ENCODE peak calls at places on chromosome 14, in four cellular contexts. B is sigmoid colon; S is left lung; Z is CD8-positive, alpha-beta T cell. Q is an unnamed sample. For H3K36me3, the result is how much of the 10 kb centered on the place peaks cover.

GRCh38 chr14:33564774-33565630 is 385.9 kb downstream of the EGLN3 start:
- DNase-seq in S (no peak), B (no peak), Z (no peak), Q (no peak)

GRCh38 chr14:99199854-99200653 is 71.9 kb downstream of the BCL11B start:
- DNase-seq in Z (no peak), B (no peak), S (no peak), Q (no peak)

GRCh38 chr14:32470161-32470705 is 141.1 kb downstream of the AKAP6 start:
- DNase-seq in B (no peak), Z (no peak), S (no peak), Q (no peak)

GRCh38 chr14:72780771-72781170 is 113.1 kb downstream of the DPF3 start:
- DNase-seq in S (no peak), Z (no peak), B (no peak), Q (no peak)

GRCh38 chr14:28381656-28382055 is 384.9 kb upstream of the FOXG1 start:
- DNase-seq in B (no peak), Z (no peak), S (no peak), Q (no peak)

GRCh38 chr14:80781968-80782367 is 159.6 kb downstream of the CEP128 start:
- DNase-seq in S (no peak), B (no peak), Z (no peak), Q (no peak)

GRCh38 chr14:64736271-64737131 is 32.3 kb downstream of the PLEKHG3 start:
- DNase-seq in S (no peak), Z (no peak), B (no peak), Q (peak)

GRCh38 chr14:51704465-51705050 is 52.8 kb downstream of the FRMD6 start:
- DNase-seq in B (no peak), S (no peak), Z (no peak), Q (no peak)

GRCh38 chr14:74980746-74981661 is 21.7 kb upstream of the EIF2B2 start:
- DNase-seq in Z (no peak), S (no peak), B (no peak), Q (peak)

GRCh38 chr14:94867931-94868597 is 98.2 kb upstream of the GSC start:
- DNase-seq in B (no peak), Z (no peak), S (no peak), Q (no peak)

GRCh38 chr14:57273236-57273635 is 4.5 kb downstream of the AP5M1 start:
- DNase-seq in B (no peak), Z (no peak), S (no peak), Q (no peak)

GRCh38 chr14:89624500-89625156 is 207.6 kb upstream of the FOXN3 start:
- DNase-seq in S (no peak), B (no peak), Z (no peak), Q (no peak)

GRCh38 chr14:63266106-63266505 is 52.6 kb downstream of the GPHB5 start:
- DNase-seq in S (no peak), B (no peak), Z (no peak), Q (no peak)

GRCh38 chr14:27409936-27410335 is 812.1 kb upstream of the NOVA1 start:
- DNase-seq in B (no peak), Z (no peak), S (no peak), Q (no peak)

GRCh38 chr14:75985618-75986438 is at the start of gene IFT43:
- DNase-seq in Z (peak), B (peak), S (peak), Q (peak)

GRCh38 chr14:72476657-72477499 is 417.0 kb downstream of the DPF3 start:
- DNase-seq in Z (peak), S (no peak), B (no peak), Q (no peak)

GRCh38 chr14:100384819-100385813 is 62.0 kb downstream of the SLC25A47 start:
- DNase-seq in Z (no peak), B (no peak), S (no peak), Q (no peak)

GRCh38 chr14:78863143-78863542 is 693.0 kb downstream of the NRXN3 start:
- DNase-seq in S (no peak), B (no peak), Z (no peak), Q (no peak)

GRCh38 chr14:93318927-93319326 is 13.9 kb downstream of the BTBD7 start:
- DNase-seq in B (no peak), Z (no peak), S (no peak), Q (no peak)

GRCh38 chr14:66359500-66359899 is 126.7 kb upstream of the CCDC196 start:
- DNase-seq in Z (no peak), B (no peak), S (no peak), Q (no peak)

GRCh38 chr14:63182967-63183366 is 21.3 kb upstream of the RHOJ start:
- DNase-seq in B (no peak), Z (no peak), S (no peak), Q (no peak)

GRCh38 chr14:57388072-57388471 is 2.3 kb upstream of the NAA30 start:
- DNase-seq in S (no peak), Z (no peak), B (no peak), Q (no peak)

GRCh38 chr14:100076133-100076532 is 10.9 kb downstream of the EVL start:
- DNase-seq in Z (no peak), B (no peak), S (peak), Q (no peak)

GRCh38 chr14:30525833-30526232 is 33.1 kb upstream of the G2E3 start:
- DNase-seq in Z (no peak), B (no peak), S (no peak), Q (no peak)

GRCh38 chr14:77307099-77307496 is 13.6 kb downstream of the POMT2 start:
- DNase-seq in S (no peak), B (no peak), Z (no peak), Q (no peak)

GRCh38 chr14:95038521-95039250 is 118.6 kb downstream of the DICER1 start:
- DNase-seq in S (no peak), B (no peak), Z (no peak), Q (peak)

GRCh38 chr14:104893435-104894207 is 28.6 kb downstream of the CEP170B start:
- DNase-seq in B (peak), S (no peak), Z (no peak), Q (peak)

GRCh38 chr14:68146812-68147211 is 327.2 kb downstream of the RAD51B start:
- DNase-seq in B (no peak), Z (no peak), S (no peak), Q (no peak)

GRCh38 chr14:105505101-105505500 is 14.1 kb downstream of the TEDC1 start:
- DNase-seq in Z (no peak), B (peak), S (peak), Q (peak)

GRCh38 chr14:75188520-75189267 is 12.3 kb upstream of the TMED10 start:
- DNase-seq in S (peak), Z (no peak), B (no peak), Q (no peak)

GRCh38 chr14:71013551-71014192 is 106.4 kb downstream of the PCNX1 start:
- DNase-seq in B (no peak), Z (no peak), S (no peak), Q (no peak)

GRCh38 chr14:96631030-96631429 is 128.8 kb downstream of the PAPOLA start:
- DNase-seq in S (no peak), Z (no peak), B (no peak), Q (no peak)

GRCh38 chr14:101894365-101895113 is 69.8 kb upstream of the DYNC1H1 start:
- DNase-seq in B (no peak), Z (no peak), S (no peak), Q (no peak)
- H3K36me3 ChIP-seq in B (half or more), Z (half or more), S (under half), Q (half or more)

DNA sequence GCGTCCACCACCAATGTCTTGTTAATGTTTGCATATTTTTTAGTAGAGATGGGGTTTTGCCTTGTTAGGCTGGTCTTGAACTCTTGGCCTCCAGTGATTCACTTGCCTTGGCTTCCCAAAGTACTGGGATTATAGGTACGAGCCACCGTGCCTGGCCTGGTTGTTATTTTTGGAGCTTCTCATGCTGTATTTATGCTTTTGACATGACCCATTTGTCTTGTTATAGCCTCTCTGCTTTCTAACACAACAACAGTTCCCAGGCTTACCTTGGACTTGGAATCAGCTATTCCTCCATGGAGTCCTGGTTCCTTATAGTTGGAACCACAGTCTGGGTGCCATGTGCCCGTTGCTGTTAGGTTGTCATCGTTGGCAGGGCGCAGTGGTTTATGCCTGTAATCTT is 29.7 kb downstream of the ZNF410 start:
- DNase-seq in Z (no peak), S (no peak), B (no peak), Q (no peak)
- H3K36me3 ChIP-seq in Z (under half), S (under half), B (half or more), Q (half or more)

GRCh38 chr14:22553445-22553844 is 35.6 kb downstream of the DAD1 start:
- DNase-seq in B (no peak), S (no peak), Z (no peak), Q (no peak)
- H3K36me3 ChIP-seq in B (under half), S (under half), Z (under half), Q (under half)

DNA sequence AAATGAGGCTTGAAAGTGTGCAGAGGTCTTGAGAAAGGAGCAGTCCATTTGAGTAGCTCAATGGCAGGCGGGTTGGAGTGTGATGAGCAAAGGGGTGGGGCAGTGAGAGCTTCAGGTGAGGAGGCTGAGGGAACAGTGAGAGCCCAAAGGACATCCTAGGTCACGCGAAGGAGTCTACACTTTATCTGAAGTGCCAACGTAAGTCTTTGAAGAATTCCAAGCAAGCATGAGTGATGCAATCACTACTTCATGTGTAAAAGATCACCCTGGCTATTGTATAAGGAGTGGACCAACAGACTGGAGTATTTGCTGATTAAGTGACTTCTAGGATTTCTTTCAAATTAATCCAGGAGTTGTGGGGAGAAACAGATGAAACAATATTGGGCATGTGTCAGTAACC is 159.8 kb upstream of the HIF1A start:
- DNase-seq in Z (no peak), B (no peak), S (no peak), Q (no peak)
- H3K36me3 ChIP-seq in Z (half or more), B (under half), S (under half), Q (under half)

Q was measured in RWPE2.